ENCODE peak calls at places on chromosomes 7 and 10, in six cellular contexts. One of them, this sample, is unnamed.
A peak's percentile ranks its signal among the peaks of the same experiment; 100 is the strongest.

GRCh38 chr7:138400400-138400886 is 59.6 kb upstream of the TRIM24 start:
- DNase-seq in HFF-Myc: no peak
- DNase-seq in ureter: no peak
- DNase-seq in NCI-H748 treated with DMSO at 0.1 percent for 48 hours: no peak
- DNase-seq in body of pancreas: no peak
- DNase-seq in mesendoderm: no peak
- DNase-seq in this sample: no peak

GRCh38 chr10:124564881-124565280 is 103.3 kb downstream of the LHPP start:
- DNase-seq in mesendoderm: no peak
- DNase-seq in NCI-H748 treated with DMSO at 0.1 percent for 48 hours: no peak
- DNase-seq in ureter: no peak
- DNase-seq in body of pancreas: no peak
- DNase-seq in HFF-Myc: no peak
- DNase-seq in this sample: no peak

GRCh38 chr7:7641129-7641663 is 644 bp downstream of the UMAD1 start:
- DNase-seq in NCI-H748 treated with DMSO at 0.1 percent for 48 hours: no peak
- DNase-seq in HFF-Myc: no peak
- DNase-seq in body of pancreas: no peak
- DNase-seq in mesendoderm: peak; percentile 57
- DNase-seq in ureter: no peak
- DNase-seq in this sample: no peak

GRCh38 chr10:102644066-102644645 is at the start of gene TRIM8:
- DNase-seq in HFF-Myc: no peak
- DNase-seq in NCI-H748 treated with DMSO at 0.1 percent for 48 hours: no peak
- DNase-seq in body of pancreas: peak; percentile 58
- DNase-seq in mesendoderm: peak; percentile 65
- DNase-seq in ureter: no peak
- DNase-seq in this sample: peak; percentile 76

GRCh38 chr7:107355616-107356015 is 114.2 kb upstream of the GPR22 start:
- DNase-seq in mesendoderm: no peak
- DNase-seq in HFF-Myc: no peak
- DNase-seq in body of pancreas: no peak
- DNase-seq in NCI-H748 treated with DMSO at 0.1 percent for 48 hours: no peak
- DNase-seq in ureter: no peak
- DNase-seq in this sample: no peak

GRCh38 chr7:69358163-69358821 is 240.0 kb upstream of the AUTS2 start:
- DNase-seq in ureter: no peak
- DNase-seq in body of pancreas: no peak
- DNase-seq in HFF-Myc: no peak
- DNase-seq in NCI-H748 treated with DMSO at 0.1 percent for 48 hours: no peak
- DNase-seq in mesendoderm: peak; percentile 45
- DNase-seq in this sample: no peak

GRCh38 chr10:124830445-124830844 is 28.8 kb downstream of the ABRAXAS2 start:
- DNase-seq in HFF-Myc: no peak
- DNase-seq in body of pancreas: no peak
- DNase-seq in mesendoderm: no peak
- DNase-seq in NCI-H748 treated with DMSO at 0.1 percent for 48 hours: no peak
- DNase-seq in ureter: no peak
- DNase-seq in this sample: no peak

GRCh38 chr10:133378251-133379096 is 588 bp upstream of the PAOX start:
- DNase-seq in mesendoderm: peak; percentile 45
- DNase-seq in NCI-H748 treated with DMSO at 0.1 percent for 48 hours: no peak
- DNase-seq in body of pancreas: peak; percentile 66
- DNase-seq in HFF-Myc: no peak
- DNase-seq in ureter: peak; percentile 70
- DNase-seq in this sample: peak; percentile 75

GRCh38 chr10:118922972-118923371 is 106.5 kb upstream of the NANOS1 start:
- DNase-seq in HFF-Myc: no peak
- DNase-seq in ureter: no peak
- DNase-seq in NCI-H748 treated with DMSO at 0.1 percent for 48 hours: no peak
- DNase-seq in mesendoderm: no peak
- DNase-seq in body of pancreas: no peak
- DNase-seq in this sample: no peak

GRCh38 chr10:102367441-102367840 is 28.1 kb upstream of the NFKB2 start:
- DNase-seq in NCI-H748 treated with DMSO at 0.1 percent for 48 hours: no peak
- DNase-seq in mesendoderm: no peak
- DNase-seq in ureter: no peak
- DNase-seq in body of pancreas: no peak
- DNase-seq in HFF-Myc: no peak
- DNase-seq in this sample: no peak

GRCh38 chr10:5892007-5892406 is 2.0 kb downstream of the FBH1 start:
- DNase-seq in body of pancreas: no peak
- DNase-seq in ureter: no peak
- DNase-seq in mesendoderm: no peak
- DNase-seq in NCI-H748 treated with DMSO at 0.1 percent for 48 hours: no peak
- DNase-seq in HFF-Myc: no peak
- DNase-seq in this sample: no peak

GRCh38 chr10:125775491-125776106 is at the start of gene MMP21:
- DNase-seq in NCI-H748 treated with DMSO at 0.1 percent for 48 hours: no peak
- DNase-seq in ureter: peak; percentile 35
- DNase-seq in body of pancreas: no peak
- DNase-seq in mesendoderm: no peak
- DNase-seq in HFF-Myc: no peak
- DNase-seq in this sample: no peak